ENCODE peak calls at places on chromosome 5, in ten cellular contexts. S, Q, H, Z, U, F, V, G, W and R are unnamed samples.

GRCh38 chr5:52725065-52725746 is 62.5 kb upstream of the ITGA1 start:
- DNase-seq in S (peak), Q (no peak), H (no peak), Z (no peak), U (no peak), F (peak), V (peak), G (peak), W (no peak), R (peak)

GRCh38 chr5:110038297-110038997 is 348.7 kb downstream of the MAN2A1 start:
- DNase-seq in S (no peak), Q (no peak), H (no peak), Z (no peak), U (no peak), F (no peak), V (no peak), G (no peak), W (no peak), R (peak)

GRCh38 chr5:136215812-136216211 is 22.9 kb upstream of the SMIM32 start:
- DNase-seq in S (no peak), Q (no peak), H (no peak), Z (no peak), U (no peak), F (no peak), V (no peak), G (no peak), W (no peak), R (no peak)

GRCh38 chr5:54785729-54786548 is 199.5 kb downstream of the ESM1 start:
- DNase-seq in S (peak), Q (peak), H (no peak), Z (no peak), U (no peak), F (no peak), V (peak), G (no peak), W (no peak), R (peak)

GRCh38 chr5:36680066-36680465 is 73.7 kb downstream of the SLC1A3 start:
- DNase-seq in S (no peak), Q (no peak), H (no peak), Z (no peak), U (no peak), F (no peak), V (no peak), G (no peak), W (no peak), R (no peak)

GRCh38 chr5:132747064-132747692 is at the start of gene CCNI2:
- DNase-seq in S (peak), Q (peak), H (no peak), Z (no peak), U (peak), F (peak), V (no peak), G (peak), W (no peak), R (no peak)

GRCh38 chr5:29924107-29924506 is 1269.4 kb upstream of the CDH6 start:
- DNase-seq in S (no peak), Q (no peak), H (no peak), Z (no peak), U (no peak), F (no peak), V (no peak), G (no peak), W (no peak), R (no peak)

GRCh38 chr5:24177821-24178220 is 467.0 kb downstream of the CDH10 start:
- DNase-seq in S (no peak), Q (no peak), H (no peak), Z (no peak), U (no peak), F (no peak), V (no peak), G (no peak), W (no peak), R (peak)

GRCh38 chr5:10975915-10976314 is 214.9 kb upstream of the DAP start:
- DNase-seq in S (no peak), Q (no peak), H (no peak), Z (no peak), U (no peak), F (no peak), V (no peak), G (no peak), W (no peak), R (peak)

GRCh38 chr5:42570946-42571625 is 147.8 kb downstream of the GHR start:
- DNase-seq in S (no peak), Q (no peak), H (no peak), Z (no peak), U (no peak), F (peak), V (peak), G (no peak), W (no peak), R (peak)

GRCh38 chr5:96031811-96032261 is 70.2 kb upstream of the ELL2 start:
- DNase-seq in S (no peak), Q (no peak), H (no peak), Z (no peak), U (no peak), F (peak), V (peak), G (no peak), W (peak), R (peak)

GRCh38 chr5:16809816-16810502 is 126.1 kb downstream of the MYO10 start:
- DNase-seq in S (no peak), Q (no peak), H (peak), Z (no peak), U (no peak), F (no peak), V (peak), G (no peak), W (peak), R (peak)

GRCh38 chr5:74517700-74518099 is 122.8 kb downstream of the ENC1 start:
- DNase-seq in S (no peak), Q (no peak), H (no peak), Z (no peak), U (no peak), F (peak), V (peak), G (no peak), W (no peak), R (peak)

GRCh38 chr5:82590112-82590511 is 312.0 kb upstream of the RPS23 start:
- DNase-seq in S (no peak), Q (no peak), H (no peak), Z (no peak), U (no peak), F (no peak), V (no peak), G (no peak), W (no peak), R (no peak)

GRCh38 chr5:176660860-176661641 is 13.8 kb downstream of the TSPAN17 start:
- DNase-seq in S (peak), Q (peak), H (peak), Z (no peak), U (peak), F (peak), V (peak), G (peak), W (no peak), R (peak)

GRCh38 chr5:130402906-130403305 is 498.6 kb downstream of the CHSY3 start:
- DNase-seq in S (no peak), Q (no peak), H (no peak), Z (no peak), U (no peak), F (no peak), V (no peak), G (no peak), W (no peak), R (no peak)

DNA sequence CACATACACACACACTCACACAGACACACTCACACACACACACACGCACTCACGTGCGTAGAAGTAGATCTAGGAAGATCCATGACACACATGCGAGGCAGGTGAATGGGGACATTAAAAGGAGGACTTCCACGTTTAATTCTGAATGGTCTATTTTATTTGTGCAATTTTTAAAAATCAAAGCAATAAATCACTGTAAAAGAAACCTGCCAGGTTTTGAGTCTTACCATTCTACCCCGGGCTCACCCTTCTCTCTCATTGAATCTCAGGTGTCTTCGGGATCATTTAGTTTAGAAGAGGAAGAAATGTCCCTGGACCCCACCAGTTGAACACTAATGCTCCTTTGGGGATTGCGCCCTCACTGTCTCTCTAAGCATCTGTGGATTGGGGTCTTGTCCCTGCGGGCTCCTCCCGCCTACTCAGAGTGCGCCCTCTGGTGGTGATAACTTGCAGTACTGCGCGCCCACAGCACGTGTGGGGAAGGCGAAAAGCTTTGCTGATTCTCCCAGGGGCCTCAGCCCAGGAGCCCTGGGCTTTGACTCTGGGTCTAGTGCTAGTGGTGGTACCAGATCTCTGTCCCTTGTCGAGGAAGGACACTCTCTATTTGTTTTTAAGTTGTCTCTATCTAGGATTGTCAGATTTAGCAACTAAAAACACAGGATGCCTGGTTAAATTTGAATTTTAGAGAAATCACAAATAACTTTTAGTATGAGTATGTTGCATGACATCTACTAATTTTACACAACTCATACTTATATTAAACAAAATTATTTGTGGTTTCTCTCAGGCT is 34.8 kb downstream of the BOD1 start:
- DNase-seq in S (peak), Q (no peak), H (no peak), Z (no peak), U (peak), F (no peak), V (peak), G (peak), W (no peak), R (peak)
- TF ChIP-seq CTCF in S (peak), Q (no peak), H (no peak), Z (peak), U (peak), F (peak), V (peak), G (peak), W (peak), R (peak)

GRCh38 chr5:56018860-56019259 is 24.1 kb upstream of the IL6ST start:
- DNase-seq in S (no peak), Q (no peak), H (no peak), Z (no peak), U (no peak), F (no peak), V (no peak), G (no peak), W (no peak), R (no peak)
- TF ChIP-seq CTCF in S (no peak), Q (no peak), H (no peak), Z (no peak), U (no peak), F (no peak), V (no peak), G (no peak), W (no peak), R (no peak)

GRCh38 chr5:159777049-159777448 is 139.2 kb upstream of the ADRA1B start:
- DNase-seq in S (no peak), Q (no peak), H (no peak), Z (no peak), U (no peak), F (no peak), V (peak), G (no peak), W (no peak), R (no peak)

GRCh38 chr5:159772698-159773061 is 143.6 kb upstream of the ADRA1B start:
- DNase-seq in S (no peak), Q (no peak), H (no peak), Z (no peak), U (no peak), F (no peak), V (no peak), G (no peak), W (no peak), R (no peak)

GRCh38 chr5:159774476-159775031 is 141.7 kb upstream of the ADRA1B start:
- DNase-seq in S (no peak), Q (no peak), H (no peak), Z (no peak), U (no peak), F (no peak), V (no peak), G (no peak), W (no peak), R (no peak)

GRCh38 chr5:159775890-159776289 is 140.4 kb upstream of the ADRA1B start:
- DNase-seq in S (no peak), Q (no peak), H (no peak), Z (no peak), U (no peak), F (no peak), V (peak), G (no peak), W (no peak), R (no peak)

DNA sequence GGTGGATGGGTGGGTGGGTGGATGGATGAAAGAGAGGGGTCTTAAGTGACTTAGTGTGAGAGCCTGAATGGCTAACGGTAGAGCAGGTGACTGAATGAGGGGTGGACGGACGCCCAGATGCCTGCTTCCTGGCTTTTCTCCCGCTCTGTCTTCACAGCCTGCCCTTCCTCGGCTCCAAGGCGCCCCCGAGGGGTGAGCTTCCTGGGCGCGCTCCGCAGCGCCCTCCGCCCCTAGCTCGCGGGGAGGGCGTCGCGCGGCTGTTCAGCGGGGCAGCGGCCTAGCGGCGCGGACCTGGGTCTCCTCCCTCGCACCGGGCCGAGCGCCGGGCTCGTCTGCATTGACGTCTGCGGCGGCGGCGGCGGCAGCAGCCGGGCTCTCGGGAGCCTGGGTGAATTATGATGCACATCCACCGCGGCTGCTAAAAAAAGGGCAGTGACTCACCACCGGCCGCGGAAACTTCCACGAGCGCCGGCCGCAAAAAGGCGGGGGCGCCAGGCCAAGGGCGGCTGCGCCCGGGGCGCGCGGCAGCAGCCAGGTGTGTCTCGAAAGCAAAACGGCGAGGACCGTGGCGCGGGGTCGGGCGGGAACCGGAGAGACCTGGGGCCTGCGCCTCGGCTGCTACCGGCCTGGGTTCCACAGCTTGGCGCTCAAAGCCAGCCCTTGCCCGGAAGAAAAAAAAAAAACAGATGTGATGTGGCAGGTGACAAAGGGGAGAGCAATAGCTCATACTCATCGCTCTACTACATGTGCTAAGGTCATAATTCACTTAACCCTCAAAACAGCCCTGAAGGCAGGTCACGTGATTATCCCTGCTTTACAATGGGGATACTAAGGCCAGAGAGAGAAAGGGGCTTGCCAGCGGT is 143.0 kb upstream of the ADRA1B start:
- DNase-seq in S (peak), Q (peak), H (peak), Z (no peak), U (peak), F (peak), V (peak), G (peak), W (peak), R (peak)
- TF ChIP-seq CTCF in S (no peak), Q (no peak), H (no peak), Z (no peak), U (peak), F (peak), V (peak), G (no peak), W (no peak), R (peak)

DNA sequence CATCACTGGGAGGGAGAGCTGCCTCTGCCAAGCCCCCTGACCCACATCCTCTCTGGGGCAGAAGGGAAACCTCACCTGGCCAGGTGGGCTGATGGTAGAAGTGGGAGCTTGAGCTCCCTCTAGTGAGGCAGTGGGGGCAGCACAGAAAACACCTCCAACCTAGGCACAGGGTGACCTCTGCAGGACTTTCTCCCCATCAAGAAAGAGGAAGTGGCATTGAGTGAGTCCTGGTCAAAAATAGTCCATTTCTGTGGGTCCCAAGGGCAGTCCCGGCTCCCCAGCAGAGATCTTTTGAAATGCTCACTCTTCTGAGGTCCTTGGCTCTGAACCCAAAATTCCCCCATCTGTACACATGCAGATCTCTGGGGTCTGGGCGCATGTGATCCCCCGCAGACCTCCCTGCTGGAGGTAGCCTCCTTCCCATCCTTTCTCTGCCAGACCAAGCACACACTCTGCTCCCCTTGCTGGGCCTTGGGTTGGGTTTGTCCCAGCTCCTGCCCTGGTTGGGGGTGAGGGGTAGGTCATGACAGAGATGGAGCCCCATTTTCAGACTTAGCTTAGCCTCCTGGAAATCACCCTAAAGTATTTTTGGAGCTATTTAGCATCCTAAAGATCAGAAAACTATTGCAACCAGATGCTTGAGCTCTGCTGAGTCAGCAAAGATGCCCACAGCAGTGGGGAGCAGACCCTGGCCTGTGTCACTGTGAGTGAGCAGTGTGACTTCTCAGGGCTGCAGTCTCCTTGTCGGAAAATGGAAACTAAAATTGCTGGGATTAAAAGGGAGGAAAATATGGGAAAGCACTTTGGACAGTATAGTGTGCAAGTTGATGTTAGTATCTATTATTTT is 41.6 kb upstream of the LCP2 start:
- DNase-seq in S (no peak), Q (peak), H (no peak), Z (no peak), U (no peak), F (no peak), V (no peak), G (peak), W (no peak), R (no peak)
- TF ChIP-seq CTCF in S (no peak), Q (peak), H (no peak), Z (peak), U (no peak), F (peak), V (no peak), G (peak), W (no peak), R (no peak)

GRCh38 chr5:143404416-143405062 is 1.1 kb upstream of the NR3C1 start:
- DNase-seq in S (peak), Q (peak), H (peak), Z (peak), U (peak), F (peak), V (peak), G (peak), W (peak), R (peak)

GRCh38 chr5:143405747-143406098 is 2.2 kb upstream of the NR3C1 start:
- DNase-seq in S (no peak), Q (no peak), H (no peak), Z (no peak), U (no peak), F (no peak), V (no peak), G (no peak), W (no peak), R (no peak)

GRCh38 chr5:143406408-143406807 is 2.9 kb upstream of the NR3C1 start:
- DNase-seq in S (no peak), Q (no peak), H (no peak), Z (no peak), U (no peak), F (no peak), V (no peak), G (no peak), W (no peak), R (no peak)

GRCh38 chr5:143403607-143404415 is at the start of gene NR3C1:
- DNase-seq in S (peak), Q (peak), H (peak), Z (peak), U (peak), F (peak), V (peak), G (peak), W (peak), R (peak)

GRCh38 chr5:143405063-143405746 is 1.7 kb upstream of the NR3C1 start:
- DNase-seq in S (peak), Q (peak), H (peak), Z (peak), U (peak), F (peak), V (peak), G (peak), W (no peak), R (peak)
- TF ChIP-seq CTCF in S (no peak), Q (no peak), H (peak), Z (no peak), U (no peak), F (no peak), V (no peak), G (no peak), W (peak), R (peak)

GRCh38 chr5:91010090-91010489 is 373.0 kb downstream of the ARRDC3 start:
- DNase-seq in S (no peak), Q (no peak), H (no peak), Z (no peak), U (no peak), F (no peak), V (no peak), G (no peak), W (no peak), R (no peak)

GRCh38 chr5:91006708-91007107 is 376.4 kb downstream of the ARRDC3 start:
- DNase-seq in S (peak), Q (no peak), H (no peak), Z (no peak), U (no peak), F (no peak), V (no peak), G (no peak), W (no peak), R (no peak)

GRCh38 chr5:91007780-91008402 is 375.2 kb downstream of the ARRDC3 start:
- DNase-seq in S (no peak), Q (no peak), H (no peak), Z (no peak), U (no peak), F (no peak), V (no peak), G (no peak), W (no peak), R (no peak)

GRCh38 chr5:91011029-91011428 is 372.1 kb downstream of the ARRDC3 start:
- DNase-seq in S (no peak), Q (no peak), H (no peak), Z (no peak), U (no peak), F (no peak), V (no peak), G (no peak), W (no peak), R (no peak)

GRCh38 chr5:91007251-91007650 is 375.9 kb downstream of the ARRDC3 start:
- DNase-seq in S (no peak), Q (no peak), H (no peak), Z (no peak), U (no peak), F (no peak), V (no peak), G (no peak), W (no peak), R (no peak)
- TF ChIP-seq CTCF in S (no peak), Q (no peak), H (no peak), Z (no peak), U (peak), F (no peak), V (no peak), G (no peak), W (no peak), R (no peak)

GRCh38 chr5:91419571-91420537 is 36.7 kb upstream of the ARRDC3 start:
- DNase-seq in S (peak), Q (peak), H (peak), Z (no peak), U (peak), F (peak), V (peak), G (peak), W (no peak), R (peak)
- TF ChIP-seq CTCF in S (peak), Q (peak), H (peak), Z (peak), U (peak), F (peak), V (peak), G (peak), W (peak), R (peak)